ENCODE peak calls at places on chromosomes 4 and X, in eight cellular contexts. M is vagina, S is HCT116, O is stomach, P is K562, D is esophagus muscularis mucosa, Z is GM12878, H is spleen. X is an unnamed sample.

GRCh38 chr4:188872809-188873208 is 733.6 kb downstream of the TRIML1 start:
- DNase-seq in P (no peak), D (no peak), H (no peak), M (no peak), O (no peak), Z (no peak), S (no peak), X (no peak)

GRCh38 chr4:139938414-139938813 is 215.6 kb downstream of the MAML3 start:
- DNase-seq in O (no peak), H (no peak), D (no peak), P (no peak), Z (no peak), S (no peak), M (no peak), X (no peak)

GRCh38 chr4:16844796-16845586 is 53.5 kb downstream of the LDB2 start:
- DNase-seq in D (no peak), P (no peak), S (no peak), M (no peak), O (no peak), H (no peak), Z (no peak), X (no peak)

GRCh38 chr4:140004580-140005314 is 149.2 kb downstream of the MAML3 start:
- DNase-seq in H (no peak), D (no peak), M (no peak), P (no peak), S (no peak), O (peak), Z (no peak), X (peak)

GRCh38 chr4:130563891-130564418 is 1468.0 kb downstream of the C4orf33 start:
- DNase-seq in D (no peak), Z (no peak), S (no peak), M (no peak), O (no peak), P (no peak), H (no peak), X (no peak)

GRCh38 chrX:108312938-108313337 is 125.3 kb downstream of the COL4A6 start:
- DNase-seq in O (peak), D (no peak), Z (no peak), P (no peak), H (no peak), S (peak), M (no peak), X (no peak)

GRCh38 chr4:113455081-113455480 is 306.5 kb downstream of the CAMK2D start:
- DNase-seq in M (no peak), H (no peak), O (no peak), D (no peak), S (no peak), P (no peak), Z (no peak), X (no peak)

GRCh38 chr4:677431-678293 is 3.3 kb downstream of the MYL5 start:
- DNase-seq in H (peak), D (no peak), P (no peak), M (no peak), S (peak), Z (no peak), O (peak), X (no peak)

GRCh38 chr4:38723726-38724506 is 58.9 kb downstream of the TLR10 start:
- DNase-seq in Z (no peak), P (peak), H (no peak), M (peak), D (peak), S (no peak), O (peak), X (no peak)

GRCh38 chr4:55012363-55013255 is 112.8 kb downstream of the KDR start:
- DNase-seq in D (no peak), S (no peak), M (no peak), P (no peak), Z (no peak), H (no peak), O (no peak), X (no peak)

DNA sequence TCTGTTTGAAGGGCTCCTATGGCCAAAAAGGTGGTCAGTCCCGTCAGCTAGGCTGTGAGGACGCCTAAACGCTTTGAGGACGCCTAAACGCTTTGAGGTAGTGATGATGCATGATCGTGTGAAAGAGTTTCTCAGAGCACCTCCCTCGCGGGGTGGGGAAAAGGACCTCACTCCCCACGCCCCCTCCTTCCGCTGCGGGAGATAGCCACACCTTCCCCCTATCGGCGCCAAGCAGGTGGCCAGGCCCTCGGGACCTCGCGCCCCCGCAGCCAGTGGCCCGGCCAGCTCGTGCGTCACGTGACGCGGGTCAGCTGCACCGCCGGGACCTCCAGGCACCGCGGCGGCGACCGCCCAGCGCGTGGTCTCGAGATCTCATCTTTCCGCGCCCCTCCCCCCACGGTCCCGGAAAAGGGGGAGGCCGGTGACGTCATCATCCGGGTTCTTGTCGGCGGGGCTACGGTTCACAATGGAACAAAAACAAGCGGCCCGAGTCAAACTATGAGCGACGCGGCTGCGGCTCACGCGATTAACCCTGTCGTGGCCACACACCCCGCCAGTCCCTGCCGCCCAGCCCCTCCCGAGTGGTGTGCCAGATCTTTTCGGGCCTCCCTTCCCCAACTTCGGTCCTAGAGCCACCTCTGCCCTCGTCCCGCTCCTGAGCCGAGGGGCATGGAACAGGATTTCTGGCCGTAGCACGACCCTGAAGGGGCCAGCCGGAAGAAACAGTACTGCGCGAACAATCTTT is 713 bp upstream of the USP9X start:
- DNase-seq in S (peak), P (peak), Z (peak), H (peak), M (peak), D (peak), O (peak), X (peak)
- TF ChIP-seq POLR2A in S (peak), P (peak), Z (peak), H (peak), M (no peak), D (peak), O (no peak), X (peak)

GRCh38 chrX:129843459-129844306 is at the start of gene ZDHHC9:
- DNase-seq in D (peak), O (peak), M (peak), Z (peak), S (peak), P (peak), H (peak), X (peak)
- TF ChIP-seq POLR2AphosphoS5 in D (peak), O (peak), M (peak), Z (peak), S (peak), P (no peak), H (peak), X (peak)

GRCh38 chr4:7042697-7043464 is at the start of gene TADA2B:
- DNase-seq in P (peak), H (peak), S (peak), Z (peak), O (peak), M (peak), D (peak), X (peak)

GRCh38 chr4:7044415-7044930 is 1.3 kb downstream of the TADA2B start:
- DNase-seq in O (no peak), H (no peak), S (no peak), M (no peak), D (no peak), Z (no peak), P (no peak), X (no peak)

GRCh38 chr4:7045553-7045952 is 2.4 kb downstream of the TADA2B start:
- DNase-seq in H (no peak), S (no peak), O (no peak), D (no peak), M (no peak), P (no peak), Z (no peak), X (no peak)

GRCh38 chr4:7041851-7042696 is 1.1 kb upstream of the TADA2B start:
- DNase-seq in P (peak), M (no peak), O (peak), S (no peak), D (no peak), H (peak), Z (no peak), X (peak)

GRCh38 chr4:7043521-7044414 is 596 bp downstream of the TADA2B start:
- DNase-seq in S (no peak), P (peak), O (peak), M (no peak), D (no peak), Z (no peak), H (peak), X (peak)
- TF ChIP-seq POLR2A in S (no peak), P (no peak), O (no peak), M (no peak), D (no peak), Z (peak), H (no peak), X (no peak)

DNA sequence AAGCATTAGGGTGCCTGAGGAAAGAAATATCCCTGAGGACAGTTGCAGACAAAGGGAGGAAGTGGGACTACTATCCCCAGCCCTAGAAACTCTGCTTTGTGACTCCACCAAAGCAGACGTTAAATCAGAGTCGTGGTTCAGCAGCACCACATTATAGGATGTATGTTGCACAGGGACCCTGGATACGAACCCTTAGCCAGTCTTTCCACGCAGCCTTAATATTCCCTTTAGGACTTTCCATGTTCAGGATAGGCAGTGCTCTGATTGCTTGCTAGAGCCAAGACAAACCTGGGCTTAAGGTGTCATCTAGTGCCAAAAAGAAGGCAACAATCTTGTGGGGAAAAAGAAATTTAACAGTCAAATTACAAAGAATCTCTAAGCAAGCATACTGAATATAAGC is 62.6 kb downstream of the MAD2L1 start:
- DNase-seq in O (no peak), M (no peak), S (no peak), Z (no peak), P (no peak), H (no peak), D (no peak), X (no peak)
- TF ChIP-seq POLR2AphosphoS5 in O (no peak), M (no peak), S (no peak), Z (no peak), P (no peak), H (no peak), D (no peak), X (no peak)